ENCODE peak calls at places on chromosomes 16 and 17, in six cellular contexts. D, L, W, Q, I and M are unnamed samples.

GRCh38 chr17:19304751-19305150 is 57.8 kb downstream of the B9D1 start:
- DNase-seq in D (no peak), L (no peak), W (no peak), Q (no peak), I (no peak), M (no peak)

GRCh38 chr17:21539146-21539545 is 153.2 kb upstream of the KCNJ18 start:
- DNase-seq in D (peak), L (no peak), W (no peak), Q (no peak), I (no peak), M (no peak)

GRCh38 chr17:34306466-34306865 is 12.8 kb upstream of the CCL8 start:
- DNase-seq in D (peak), L (no peak), W (no peak), Q (no peak), I (no peak), M (no peak)

GRCh38 chr17:82687375-82687861 is 11.1 kb downstream of the RAB40B start:
- DNase-seq in D (peak), L (no peak), W (no peak), Q (no peak), I (peak), M (no peak)

GRCh38 chr16:11034005-11034404 is 89.6 kb downstream of the CLEC16A start:
- DNase-seq in D (peak), L (no peak), W (peak), Q (peak), I (peak), M (no peak)

GRCh38 chr16:48053346-48053745 is 102.4 kb downstream of the ABCC12 start:
- DNase-seq in D (peak), L (no peak), W (no peak), Q (no peak), I (peak), M (no peak)

GRCh38 chr16:526181-527014 is 1.1 kb upstream of the CAPN15 start:
- DNase-seq in D (peak), L (no peak), W (no peak), Q (no peak), I (peak), M (no peak)

GRCh38 chr16:4537376-4538066 is 1.1 kb downstream of the CDIP1 start:
- DNase-seq in D (no peak), L (no peak), W (peak), Q (no peak), I (no peak), M (no peak)

GRCh38 chr17:43832976-43833829 is at the start of gene MPP3:
- DNase-seq in D (peak), L (no peak), W (peak), Q (peak), I (peak), M (no peak)

GRCh38 chr17:81723651-81724209 is 11.6 kb downstream of the SLC25A10 start:
- DNase-seq in D (no peak), L (no peak), W (no peak), Q (no peak), I (no peak), M (no peak)

GRCh38 chr16:67396159-67396774 is 3.0 kb upstream of the TPPP3 start:
- DNase-seq in D (peak), L (no peak), W (peak), Q (peak), I (peak), M (no peak)

GRCh38 chr16:4426021-4426684 is 485 bp downstream of the DNAJA3 start:
- DNase-seq in D (no peak), L (no peak), W (no peak), Q (no peak), I (no peak), M (peak)

GRCh38 chr17:73011016-73011486 is 81.4 kb downstream of the SLC39A11 start:
- DNase-seq in D (no peak), L (no peak), W (no peak), Q (no peak), I (no peak), M (no peak)

GRCh38 chr16:14302399-14303181 is 231.5 kb downstream of the MRTFB start:
- DNase-seq in D (peak), L (no peak), W (peak), Q (no peak), I (no peak), M (no peak)

GRCh38 chr17:72588961-72589360 is 468.1 kb downstream of the SOX9 start:
- DNase-seq in D (peak), L (no peak), W (no peak), Q (no peak), I (no peak), M (no peak)